ENCODE peak calls at places on chromosomes 2 and 18, in eight cellular contexts. B is PC-9, D is hepatocyte, F is SK-N-SH, Z is HCT116, G is PC-3, K is GM23338, U is OCI-LY7. O is an unnamed sample.

GRCh38 chr2:232731470-232731869 is 34.3 kb downstream of the GIGYF2 start:
- DNase-seq in B (no peak), D (no peak), F (no peak), Z (no peak), G (no peak), K (no peak), U (no peak), O (no peak)

GRCh38 chr2:11227595-11227994 is 72.3 kb downstream of the SLC66A3 start:
- DNase-seq in B (no peak), D (no peak), F (no peak), Z (no peak), G (no peak), K (no peak), U (no peak), O (no peak)

GRCh38 chr2:74740395-74741075 is 86.5 kb downstream of the SEMA4F start:
- DNase-seq in B (peak; percentile 97), D (peak; percentile 87), F (no peak), Z (peak; percentile 95), G (peak; percentile 98), K (no peak), U (no peak), O (no peak)

GRCh38 chr2:40371525-40372277 is 80.2 kb downstream of the SLC8A1 start:
- DNase-seq in B (no peak), D (peak; percentile 41), F (peak; percentile 24), Z (no peak), G (peak; percentile 61), K (peak; percentile 57), U (no peak), O (no peak)

GRCh38 chr18:61719676-61720075 is 173.1 kb downstream of the RNF152 start:
- DNase-seq in B (no peak), D (no peak), F (no peak), Z (no peak), G (no peak), K (no peak), U (no peak), O (no peak)

GRCh38 chr2:625415-626135 is 51.6 kb downstream of the TMEM18 start:
- DNase-seq in B (no peak), D (no peak), F (no peak), Z (no peak), G (no peak), K (no peak), U (no peak), O (no peak)

GRCh38 chr2:85504434-85505261 is 34.3 kb upstream of the MAT2A start:
- DNase-seq in B (peak; percentile 98), D (no peak), F (peak; percentile 71), Z (peak; percentile 72), G (peak; percentile 99), K (no peak), U (no peak), O (no peak)

GRCh38 chr18:48290162-48290926 is 118.8 kb downstream of the ZBTB7C start:
- DNase-seq in B (no peak), D (no peak), F (no peak), Z (no peak), G (no peak), K (no peak), U (no peak), O (no peak)

GRCh38 chr2:8544786-8545631 is 136.8 kb upstream of the ID2 start:
- DNase-seq in B (no peak), D (peak; percentile 64), F (peak; percentile 83), Z (peak; percentile 6), G (peak; percentile 56), K (peak; percentile 42), U (peak; percentile 95), O (no peak)

GRCh38 chr2:17539993-17540812 is at the start of gene VSNL1:
- DNase-seq in B (peak; percentile 43), D (peak; percentile 94), F (peak; percentile 96), Z (peak; percentile 79), G (no peak), K (peak; percentile 96), U (no peak), O (peak; percentile 17)

GRCh38 chr2:40190457-40190856 is 261.4 kb downstream of the SLC8A1 start:
- DNase-seq in B (no peak), D (no peak), F (no peak), Z (no peak), G (peak; percentile 61), K (no peak), U (no peak), O (no peak)

GRCh38 chr2:235665656-235666239 is 171.9 kb downstream of the AGAP1 start:
- DNase-seq in B (no peak), D (no peak), F (no peak), Z (no peak), G (peak; percentile 28), K (peak; percentile 35), U (no peak), O (no peak)

GRCh38 chr2:172102159-172102857 is 392 bp downstream of the DLX2 start:
- DNase-seq in B (no peak), D (no peak), F (no peak), Z (no peak), G (no peak), K (no peak), U (no peak), O (no peak)

GRCh38 chr2:98477036-98477435 is 32.4 kb downstream of the INPP4A start:
- DNase-seq in B (no peak), D (no peak), F (no peak), Z (no peak), G (no peak), K (no peak), U (no peak), O (no peak)

GRCh38 chr18:67133669-67134068 is 382.9 kb downstream of the DSEL start:
- DNase-seq in B (no peak), D (no peak), F (no peak), Z (no peak), G (peak; percentile 75), K (no peak), U (no peak), O (no peak)

GRCh38 chr2:64204716-64205115 is 60.5 kb upstream of the PELI1 start:
- DNase-seq in B (peak; percentile 37), D (no peak), F (no peak), Z (no peak), G (peak; percentile 13), K (no peak), U (no peak), O (no peak)

GRCh38 chr2:65532318-65532717 is 99.9 kb upstream of the SPRED2 start:
- DNase-seq in B (no peak), D (no peak), F (no peak), Z (no peak), G (no peak), K (no peak), U (no peak), O (no peak)

GRCh38 chr2:180979086-180979934 is 1.1 kb upstream of the UBE2E3 start:
- DNase-seq in B (peak; percentile 92), D (peak; percentile 13), F (no peak), Z (no peak), G (peak; percentile 95), K (peak; percentile 4), U (peak; percentile 8), O (no peak)

GRCh38 chr2:115733190-115733775 is 1290.8 kb downstream of the DPP10 start:
- DNase-seq in B (no peak), D (no peak), F (no peak), Z (no peak), G (no peak), K (no peak), U (no peak), O (no peak)

GRCh38 chr2:156471772-156472171 is 35.6 kb downstream of the GPD2 start:
- DNase-seq in B (no peak), D (no peak), F (peak; percentile 25), Z (no peak), G (no peak), K (no peak), U (no peak), O (no peak)
- H3K9me2 ChIP-seq in B (no peaks in the 10 kb centered on the region), D (no peaks in the 10 kb centered on the region), F (no peaks in the 10 kb centered on the region), Z (no peaks in the 10 kb centered on the region), G (no peaks in the 10 kb centered on the region), K (no peaks in the 10 kb centered on the region), U (no peaks in the 10 kb centered on the region), O (no peaks in the 10 kb centered on the region)

GRCh38 chr2:37415128-37415817 is 70.8 kb downstream of the QPCT start:
- DNase-seq in B (no peak), D (peak; percentile 17), F (peak; percentile 49), Z (no peak), G (peak; percentile 44), K (no peak), U (no peak), O (no peak)
- TF ChIP-seq CTCF in B (no peak), D (no peak), F (peak; percentile 57), Z (no peak), G (peak; percentile 54), K (peak; percentile 55), U (no peak), O (no peak)

GRCh38 chr2:226641008-226641407 is 158.6 kb downstream of the IRS1 start:
- DNase-seq in B (no peak), D (no peak), F (no peak), Z (no peak), G (no peak), K (no peak), U (no peak), O (no peak)
- H3K9me2 ChIP-seq in B (no peaks in the 10 kb centered on the region), D (no peaks in the 10 kb centered on the region), F (no peaks in the 10 kb centered on the region), Z (no peaks in the 10 kb centered on the region), G (no peaks in the 10 kb centered on the region), K (peaks cover under 1% of the 10 kb centered on the region), U (no peaks in the 10 kb centered on the region), O (no peaks in the 10 kb centered on the region)

DNA sequence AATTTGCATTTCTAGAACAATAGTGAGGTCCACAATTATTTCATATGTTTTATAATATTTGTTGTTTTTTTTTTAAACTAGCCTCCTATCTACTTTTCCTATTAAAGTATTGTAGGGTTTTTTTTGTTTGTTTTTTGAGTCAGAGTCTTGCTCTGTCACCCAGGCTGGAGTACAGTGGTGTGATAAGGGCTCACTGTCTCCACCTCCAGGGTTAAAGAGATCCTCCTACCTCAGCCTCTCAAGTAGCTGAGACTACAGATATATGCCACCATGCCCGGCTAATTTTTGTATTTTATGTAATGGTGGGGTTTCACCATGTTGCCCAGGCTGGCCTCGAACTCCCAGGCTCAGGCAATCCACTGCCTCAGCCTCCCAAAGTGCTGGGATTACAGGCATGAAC is 122.5 kb downstream of the SLC39A10 start:
- DNase-seq in B (no peak), D (no peak), F (no peak), Z (no peak), G (peak; percentile 66), K (peak; percentile 17), U (no peak), O (no peak)
- TF ChIP-seq CTCF in B (no peak), D (no peak), F (no peak), Z (no peak), G (peak; percentile 50), K (peak; percentile 7), U (peak; percentile 35), O (no peak)

GRCh38 chr2:99691931-99692330 is 202.1 kb upstream of the REV1 start:
- DNase-seq in B (no peak), D (no peak), F (no peak), Z (no peak), G (no peak), K (no peak), U (no peak), O (no peak)
- H3K9me2 ChIP-seq in B (no peaks in the 10 kb centered on the region), D (no peaks in the 10 kb centered on the region), F (no peaks in the 10 kb centered on the region), Z (no peaks in the 10 kb centered on the region), G (no peaks in the 10 kb centered on the region), K (peaks cover 6% of the 10 kb centered on the region), U (no peaks in the 10 kb centered on the region), O (no peaks in the 10 kb centered on the region)

O was measured in MM.1S.